ENCODE peak calls at places on chromosomes 13 and 19, in seven cellular contexts. Z is left ventricle myocardium inferior, I is cardiac muscle cell, C is tibial nerve, S is tibial artery, B is heart right ventricle, A is PC-9. K is an unnamed sample.
A peak's percentile ranks its signal among the peaks of the same experiment; 100 is the strongest.

GRCh38 chr19:30897034-30897433 is 452.2 kb downstream of the TSHZ3 start:
- DNase-seq in C (no peak), S (no peak), I (no peak), A (no peak), Z (no peak), B (no peak), K (no peak)

GRCh38 chr13:96817336-96817941 is 176.8 kb downstream of the OXGR1 start:
- DNase-seq in B (no peak), C (peak; percentile 31), S (no peak), Z (no peak), I (peak; percentile 31), A (no peak), K (no peak)

GRCh38 chr19:29587518-29587986 is 18.5 kb upstream of the POP4 start:
- DNase-seq in Z (no peak), S (no peak), A (no peak), C (no peak), I (no peak), B (no peak), K (no peak)

GRCh38 chr19:48111280-48111679 is 663 bp upstream of the PLA2G4C start:
- DNase-seq in I (no peak), S (no peak), A (no peak), B (no peak), C (no peak), Z (no peak), K (no peak)

GRCh38 chr19:53966931-53967330 is 4.2 kb downstream of the CACNG8 start:
- DNase-seq in C (no peak), A (no peak), I (no peak), S (no peak), Z (no peak), B (no peak), K (no peak)

GRCh38 chr13:32007494-32007893 is 24.1 kb upstream of the FRY start:
- DNase-seq in A (no peak), C (no peak), B (no peak), S (no peak), Z (no peak), I (no peak), K (no peak)

GRCh38 chr19:49811328-49811727 is 1.8 kb downstream of the FUZ start:
- DNase-seq in A (no peak), B (no peak), S (no peak), Z (no peak), I (no peak), C (no peak), K (no peak)

GRCh38 chr19:47107201-47107952 is 6.2 kb downstream of the ZC3H4 start:
- DNase-seq in A (peak; percentile 57), I (no peak), B (no peak), S (no peak), Z (no peak), C (no peak), K (no peak)

GRCh38 chr19:51552996-51553725 is 17.9 kb upstream of the ZNF175 start:
- DNase-seq in A (peak; percentile 63), I (peak; percentile 80), Z (peak; percentile 72), B (peak; percentile 74), S (peak; percentile 58), C (peak; percentile 54), K (peak; percentile 60)

GRCh38 chr19:409006-409514 is at the start of gene C2CD4C:
- DNase-seq in S (no peak), C (no peak), A (no peak), Z (no peak), I (peak; percentile 17), B (no peak), K (no peak)

GRCh38 chr19:8835877-8836276 is 3.7 kb downstream of the MBD3L1 start:
- DNase-seq in I (no peak), B (no peak), Z (no peak), A (no peak), C (no peak), S (no peak), K (no peak)

GRCh38 chr19:5434970-5435641 is 20.1 kb upstream of the ZNRF4 start:
- DNase-seq in S (no peak), C (no peak), Z (no peak), I (peak; percentile 64), B (no peak), A (no peak), K (no peak)

GRCh38 chr13:107881362-107881761 is 334.0 kb downstream of the LIG4 start:
- DNase-seq in B (no peak), C (no peak), I (no peak), A (no peak), S (no peak), Z (no peak), K (no peak)

GRCh38 chr13:80011448-80012212 is 329.3 kb downstream of the SPRY2 start:
- DNase-seq in Z (no peak), I (peak; percentile 73), A (no peak), C (no peak), B (no peak), S (no peak), K (no peak)

GRCh38 chr19:42468273-42468796 is 25.6 kb upstream of the CXCL17 start:
- DNase-seq in A (peak; percentile 36), Z (no peak), C (no peak), I (peak; percentile 76), S (no peak), B (no peak), K (no peak)

GRCh38 chr13:98450495-98451167 is 126.3 kb downstream of the STK24 start:
- DNase-seq in Z (peak; percentile 68), S (no peak), A (no peak), I (no peak), C (no peak), B (peak; percentile 47), K (no peak)

GRCh38 chr13:85590231-85590931 is 208.8 kb downstream of the SLITRK6 start:
- DNase-seq in A (no peak), S (no peak), B (no peak), C (no peak), Z (no peak), I (no peak), K (no peak)

GRCh38 chr13:113672002-113672651 is 5.1 kb downstream of the GRK1 start:
- DNase-seq in B (no peak), I (no peak), S (peak; percentile 15), Z (peak; percentile 4), A (no peak), C (no peak), K (peak; percentile 13)

GRCh38 chr19:46866407-46867132 is 5.8 kb downstream of the ARHGAP35 start:
- DNase-seq in C (no peak), S (no peak), Z (no peak), I (no peak), B (no peak), A (no peak), K (no peak)

DNA sequence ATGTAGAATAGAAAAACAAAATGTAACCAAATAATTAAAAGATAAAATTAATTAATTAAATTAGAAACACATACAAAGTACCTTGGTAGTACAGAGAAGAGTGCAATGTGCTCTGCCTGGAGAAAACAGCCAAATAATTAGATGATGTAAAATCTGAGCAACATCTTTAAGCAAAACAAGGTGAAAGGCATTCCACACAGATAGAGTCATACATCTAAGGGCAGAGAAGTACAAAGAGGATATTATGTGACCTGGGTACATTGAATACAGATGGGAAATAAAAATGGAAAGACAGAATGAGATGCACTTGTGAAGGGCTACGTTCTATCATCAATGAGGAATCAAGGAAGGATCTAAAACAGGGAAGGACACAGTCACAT is 25.2 kb upstream of the FNDC3A start:
- DNase-seq in I (peak; percentile 10), Z (no peak), B (no peak), S (no peak), C (no peak), A (no peak), K (no peak)
- H3K4me1 ChIP-seq in I (peaks cover 5% of the 10 kb centered on the region), Z (no peaks in the 10 kb centered on the region), B (no peaks in the 10 kb centered on the region), S (no peaks in the 10 kb centered on the region), C (no peaks in the 10 kb centered on the region), A (peaks cover 12% of the 10 kb centered on the region), K (peaks cover 26% of the 10 kb centered on the region)

GRCh38 chr19:13012690-13013608 is 17.7 kb downstream of the NFIX start:
- DNase-seq in Z (peak; percentile 63), C (peak; percentile 73), S (peak; percentile 87), I (peak; percentile 66), B (no peak), A (peak; percentile 34), K (no peak)

GRCh38 chr19:13010038-13010991 is 15.0 kb downstream of the NFIX start:
- DNase-seq in Z (peak; percentile 68), S (peak; percentile 83), B (no peak), A (no peak), I (peak; percentile 68), C (peak; percentile 53), K (no peak)

GRCh38 chr19:13010992-13011652 is 15.8 kb downstream of the NFIX start:
- DNase-seq in C (no peak), A (no peak), Z (no peak), S (no peak), I (no peak), B (no peak), K (no peak)

GRCh38 chr19:13012390-13012689 is 17.1 kb downstream of the NFIX start:
- DNase-seq in I (no peak), C (no peak), Z (no peak), S (no peak), A (no peak), B (no peak), K (no peak)

GRCh38 chr19:13011653-13012389 is 16.5 kb downstream of the NFIX start:
- DNase-seq in B (no peak), A (no peak), Z (no peak), S (no peak), C (no peak), I (no peak), K (no peak)
- H3K27me3 ChIP-seq in B (no peaks in the 10 kb centered on the region), A (peaks cover 7% of the 10 kb centered on the region), Z (no peaks in the 10 kb centered on the region), S (no peaks in the 10 kb centered on the region), C (no peaks in the 10 kb centered on the region), I (peaks cover 100% of the 10 kb centered on the region), K (no peaks in the 10 kb centered on the region)

GRCh38 chr13:100887729-100888151 is 213.1 kb upstream of the TMTC4 start:
- DNase-seq in I (peak; percentile 13), Z (no peak), A (no peak), B (no peak), S (no peak), C (no peak), K (no peak)

GRCh38 chr13:100879255-100879654 is 204.7 kb upstream of the TMTC4 start:
- DNase-seq in A (no peak), I (no peak), B (no peak), S (no peak), C (no peak), Z (no peak), K (no peak)

GRCh38 chr13:100881291-100881864 is 206.8 kb upstream of the TMTC4 start:
- DNase-seq in B (no peak), C (no peak), I (no peak), A (no peak), Z (no peak), S (no peak), K (no peak)

GRCh38 chr13:100880166-100880565 is 205.6 kb upstream of the TMTC4 start:
- DNase-seq in B (no peak), S (no peak), A (no peak), C (no peak), Z (no peak), I (no peak), K (no peak)

DNA sequence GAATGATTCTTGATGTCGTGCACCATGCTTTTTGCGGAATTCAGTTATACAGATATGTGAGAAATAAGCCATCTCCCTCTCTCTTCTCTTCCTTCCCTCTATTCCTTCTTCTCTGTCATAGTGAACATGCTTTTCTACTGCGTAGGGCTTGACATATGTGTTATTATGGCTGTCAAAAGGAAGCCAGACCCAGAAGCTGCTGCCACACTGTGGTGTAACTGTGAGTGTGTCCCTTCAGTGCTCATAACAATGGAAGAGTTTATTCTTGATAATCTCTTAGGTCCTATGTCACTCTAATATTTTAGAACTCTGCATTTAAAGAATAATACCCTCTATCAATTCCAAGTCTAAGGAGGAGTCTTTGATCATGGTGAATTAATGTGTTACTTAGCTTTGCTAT is 208.9 kb upstream of the TMTC4 start:
- DNase-seq in B (no peak), Z (no peak), C (no peak), A (no peak), S (no peak), I (no peak), K (no peak)
- TF ChIP-seq CTCF in B (no peak), Z (no peak), C (no peak), A (no peak), S (no peak), I (no peak), K (no peak)

GRCh38 chr19:33375760-33376159 is 2.3 kb downstream of the CEBPG start:
- DNase-seq in I (peak; percentile 72), B (no peak), C (no peak), A (no peak), Z (no peak), S (no peak), K (no peak)
- H3K4me1 ChIP-seq in I (peaks cover 5% of the 10 kb centered on the region), B (peaks cover 57% of the 10 kb centered on the region), C (peaks cover 25% of the 10 kb centered on the region), A (peaks cover 34% of the 10 kb centered on the region), Z (peaks cover 56% of the 10 kb centered on the region), S (no peaks in the 10 kb centered on the region), K (peaks cover 11% of the 10 kb centered on the region)